ENCODE peak calls at places on chromosomes 2 and 18, in eight cellular contexts. One of them, this sample, is unnamed.

GRCh38 chr2:233936089-233936488 is 18.9 kb downstream of the TRPM8 start:
- DNase-seq in ascending aorta: no peak
- DNase-seq in progenitor cell of endocrine pancreas: no peak
- DNase-seq in lung: no peak
- DNase-seq in A549: no peak
- DNase-seq in glutamatergic neuron: no peak
- DNase-seq in choroid plexus epithelial cell: no peak
- DNase-seq in AG09319: no peak
- DNase-seq in this sample: no peak

GRCh38 chr2:146634256-146635068 is 1210.4 kb upstream of the ACVR2A start:
- DNase-seq in ascending aorta: no peak
- DNase-seq in progenitor cell of endocrine pancreas: no peak
- DNase-seq in lung: no peak
- DNase-seq in A549: peak; percentile 75
- DNase-seq in glutamatergic neuron: no peak
- DNase-seq in choroid plexus epithelial cell: peak; percentile 77
- DNase-seq in AG09319: no peak
- DNase-seq in this sample: no peak

GRCh38 chr2:46825231-46825957 is 90.2 kb downstream of the MCFD2 start:
- DNase-seq in ascending aorta: no peak
- DNase-seq in progenitor cell of endocrine pancreas: no peak
- DNase-seq in lung: no peak
- DNase-seq in A549: no peak
- DNase-seq in glutamatergic neuron: no peak
- DNase-seq in choroid plexus epithelial cell: no peak
- DNase-seq in AG09319: no peak
- DNase-seq in this sample: peak; percentile 36

GRCh38 chr2:203175371-203175770 is 63.4 kb upstream of the CYP20A1 start:
- DNase-seq in ascending aorta: no peak
- DNase-seq in progenitor cell of endocrine pancreas: no peak
- DNase-seq in lung: no peak
- DNase-seq in A549: no peak
- DNase-seq in glutamatergic neuron: no peak
- DNase-seq in choroid plexus epithelial cell: peak; percentile 11
- DNase-seq in AG09319: no peak
- DNase-seq in this sample: no peak

GRCh38 chr18:55781481-55781957 is 193.5 kb upstream of the TCF4 start:
- DNase-seq in ascending aorta: no peak
- DNase-seq in progenitor cell of endocrine pancreas: no peak
- DNase-seq in lung: no peak
- DNase-seq in A549: peak; percentile 52
- DNase-seq in glutamatergic neuron: peak; percentile 63
- DNase-seq in choroid plexus epithelial cell: peak; percentile 88
- DNase-seq in AG09319: peak; percentile 49
- DNase-seq in this sample: no peak

GRCh38 chr2:151189125-151189524 is 72.5 kb downstream of the RBM43 start:
- DNase-seq in ascending aorta: no peak
- DNase-seq in progenitor cell of endocrine pancreas: no peak
- DNase-seq in lung: no peak
- DNase-seq in A549: no peak
- DNase-seq in glutamatergic neuron: no peak
- DNase-seq in choroid plexus epithelial cell: no peak
- DNase-seq in AG09319: no peak
- DNase-seq in this sample: no peak

GRCh38 chr2:216536725-216537124 is 38.1 kb downstream of the RPL37A start:
- DNase-seq in ascending aorta: no peak
- DNase-seq in progenitor cell of endocrine pancreas: no peak
- DNase-seq in lung: no peak
- DNase-seq in A549: no peak
- DNase-seq in glutamatergic neuron: no peak
- DNase-seq in choroid plexus epithelial cell: peak; percentile 80
- DNase-seq in AG09319: no peak
- DNase-seq in this sample: no peak

GRCh38 chr2:240995041-240995960 is 3.1 kb upstream of the SNED1 start:
- DNase-seq in ascending aorta: no peak
- DNase-seq in progenitor cell of endocrine pancreas: peak; percentile 8
- DNase-seq in lung: no peak
- DNase-seq in A549: no peak
- DNase-seq in glutamatergic neuron: no peak
- DNase-seq in choroid plexus epithelial cell: no peak
- DNase-seq in AG09319: no peak
- DNase-seq in this sample: peak; percentile 34

GRCh38 chr2:39158351-39158750 is 37.5 kb upstream of the SOS1 start:
- DNase-seq in ascending aorta: no peak
- DNase-seq in progenitor cell of endocrine pancreas: no peak
- DNase-seq in lung: no peak
- DNase-seq in A549: no peak
- DNase-seq in glutamatergic neuron: no peak
- DNase-seq in choroid plexus epithelial cell: peak; percentile 45
- DNase-seq in AG09319: no peak
- DNase-seq in this sample: no peak

GRCh38 chr2:636649-637405 is 40.4 kb downstream of the TMEM18 start:
- DNase-seq in ascending aorta: no peak
- DNase-seq in progenitor cell of endocrine pancreas: peak; percentile 55
- DNase-seq in lung: peak; percentile 72
- DNase-seq in A549: peak; percentile 58
- DNase-seq in glutamatergic neuron: peak; percentile 74
- DNase-seq in choroid plexus epithelial cell: peak; percentile 72
- DNase-seq in AG09319: peak; percentile 31
- DNase-seq in this sample: no peak

GRCh38 chr2:8197101-8197500 is 484.8 kb upstream of the ID2 start:
- DNase-seq in ascending aorta: no peak
- DNase-seq in progenitor cell of endocrine pancreas: no peak
- DNase-seq in lung: no peak
- DNase-seq in A549: no peak
- DNase-seq in glutamatergic neuron: no peak
- DNase-seq in choroid plexus epithelial cell: peak; percentile 2
- DNase-seq in AG09319: no peak
- DNase-seq in this sample: no peak

GRCh38 chr2:238854246-238854645 is 6.4 kb downstream of the TWIST2 start:
- DNase-seq in ascending aorta: no peak
- DNase-seq in progenitor cell of endocrine pancreas: no peak
- DNase-seq in lung: no peak
- DNase-seq in A549: no peak
- DNase-seq in glutamatergic neuron: no peak
- DNase-seq in choroid plexus epithelial cell: no peak
- DNase-seq in AG09319: no peak
- DNase-seq in this sample: no peak

GRCh38 chr2:226649871-226650660 is 149.6 kb downstream of the IRS1 start:
- DNase-seq in ascending aorta: peak; percentile 18
- DNase-seq in progenitor cell of endocrine pancreas: no peak
- DNase-seq in lung: peak; percentile 85
- DNase-seq in A549: peak; percentile 87
- DNase-seq in glutamatergic neuron: no peak
- DNase-seq in choroid plexus epithelial cell: peak; percentile 100
- DNase-seq in AG09319: peak; percentile 92
- DNase-seq in this sample: no peak

GRCh38 chr2:43006834-43007543 is 214.6 kb upstream of the HAAO start:
- DNase-seq in ascending aorta: no peak
- DNase-seq in progenitor cell of endocrine pancreas: no peak
- DNase-seq in lung: no peak
- DNase-seq in A549: no peak
- DNase-seq in glutamatergic neuron: no peak
- DNase-seq in choroid plexus epithelial cell: no peak
- DNase-seq in AG09319: no peak
- DNase-seq in this sample: no peak

GRCh38 chr18:41899535-41899934 is 55.5 kb upstream of the PIK3C3 start:
- DNase-seq in ascending aorta: no peak
- DNase-seq in progenitor cell of endocrine pancreas: no peak
- DNase-seq in lung: no peak
- DNase-seq in A549: no peak
- DNase-seq in glutamatergic neuron: no peak
- DNase-seq in choroid plexus epithelial cell: peak; percentile 14
- DNase-seq in AG09319: no peak
- DNase-seq in this sample: no peak

GRCh38 chr2:237283136-237283928 is 130.6 kb downstream of the COL6A3 start:
- DNase-seq in ascending aorta: no peak
- DNase-seq in progenitor cell of endocrine pancreas: no peak
- DNase-seq in lung: no peak
- DNase-seq in A549: no peak
- DNase-seq in glutamatergic neuron: no peak
- DNase-seq in choroid plexus epithelial cell: no peak
- DNase-seq in AG09319: no peak
- DNase-seq in this sample: no peak

GRCh38 chr18:21452808-21453511 is 147.5 kb downstream of the ESCO1 start:
- DNase-seq in ascending aorta: no peak
- DNase-seq in progenitor cell of endocrine pancreas: no peak
- DNase-seq in lung: no peak
- DNase-seq in A549: no peak
- DNase-seq in glutamatergic neuron: no peak
- DNase-seq in choroid plexus epithelial cell: no peak
- DNase-seq in AG09319: no peak
- DNase-seq in this sample: no peak

GRCh38 chr2:30771200-30771599 is 36.0 kb downstream of the CAPN13 start:
- DNase-seq in ascending aorta: no peak
- DNase-seq in progenitor cell of endocrine pancreas: no peak
- DNase-seq in lung: peak; percentile 23
- DNase-seq in A549: no peak
- DNase-seq in glutamatergic neuron: no peak
- DNase-seq in choroid plexus epithelial cell: no peak
- DNase-seq in AG09319: no peak
- DNase-seq in this sample: no peak

GRCh38 chr2:142315353-142315752 is 184.5 kb upstream of the LRP1B start:
- DNase-seq in ascending aorta: no peak
- DNase-seq in progenitor cell of endocrine pancreas: no peak
- DNase-seq in lung: no peak
- DNase-seq in A549: no peak
- DNase-seq in glutamatergic neuron: no peak
- DNase-seq in choroid plexus epithelial cell: peak; percentile 66
- DNase-seq in AG09319: no peak
- DNase-seq in this sample: no peak

GRCh38 chr2:198657520-198658121 is 800.1 kb downstream of the SATB2 start:
- DNase-seq in ascending aorta: no peak
- DNase-seq in progenitor cell of endocrine pancreas: peak; percentile 15
- DNase-seq in lung: no peak
- DNase-seq in A549: peak; percentile 36
- DNase-seq in glutamatergic neuron: peak; percentile 52
- DNase-seq in choroid plexus epithelial cell: peak; percentile 19
- DNase-seq in AG09319: no peak
- DNase-seq in this sample: no peak

GRCh38 chr18:22813648-22814328 is 119.3 kb upstream of the RBBP8 start:
- DNase-seq in ascending aorta: no peak
- DNase-seq in progenitor cell of endocrine pancreas: no peak
- DNase-seq in lung: no peak
- DNase-seq in A549: peak; percentile 33
- DNase-seq in glutamatergic neuron: no peak
- DNase-seq in choroid plexus epithelial cell: peak; percentile 76
- DNase-seq in AG09319: no peak
- DNase-seq in this sample: no peak

DNA sequence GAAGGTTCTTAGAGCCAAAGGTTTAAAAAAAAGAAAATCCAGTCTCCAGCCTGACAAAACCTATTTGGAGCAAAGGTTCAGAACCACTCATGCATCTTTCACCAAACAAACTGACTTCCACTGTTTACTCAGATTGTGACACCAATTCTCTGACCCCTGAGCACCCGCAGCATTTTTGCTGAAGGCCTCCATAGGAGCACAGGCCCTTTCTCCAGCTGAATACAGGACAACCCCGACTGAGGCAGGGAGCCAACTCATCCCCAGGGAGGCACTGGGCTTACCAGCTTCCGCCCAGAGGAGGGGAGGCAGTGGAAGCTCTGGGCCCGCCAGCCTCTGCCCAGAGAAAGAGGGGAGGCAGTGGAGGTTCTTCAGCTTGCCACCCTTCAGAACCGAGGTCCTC is 51.0 kb upstream of the CNGA3 start:
- DNase-seq in ascending aorta: no peak
- DNase-seq in progenitor cell of endocrine pancreas: no peak
- DNase-seq in lung: peak; percentile 17
- DNase-seq in A549: no peak
- DNase-seq in glutamatergic neuron: no peak
- DNase-seq in choroid plexus epithelial cell: no peak
- DNase-seq in AG09319: no peak
- DNase-seq in this sample: no peak
- TF ChIP-seq CTCF in ascending aorta: no peak
- TF ChIP-seq CTCF in progenitor cell of endocrine pancreas: no peak
- TF ChIP-seq CTCF in lung: no peak
- TF ChIP-seq CTCF in A549: no peak
- TF ChIP-seq CTCF in glutamatergic neuron: no peak
- TF ChIP-seq CTCF in choroid plexus epithelial cell: no peak
- TF ChIP-seq CTCF in AG09319: no peak
- TF ChIP-seq CTCF in this sample: no peak

GRCh38 chr18:52907522-52907921 is 567.5 kb downstream of the DCC start:
- DNase-seq in ascending aorta: no peak
- DNase-seq in progenitor cell of endocrine pancreas: no peak
- DNase-seq in lung: no peak
- DNase-seq in A549: no peak
- DNase-seq in glutamatergic neuron: no peak
- DNase-seq in choroid plexus epithelial cell: no peak
- DNase-seq in AG09319: no peak
- DNase-seq in this sample: no peak
- TF ChIP-seq CTCF in ascending aorta: no peak
- TF ChIP-seq CTCF in progenitor cell of endocrine pancreas: no peak
- TF ChIP-seq CTCF in lung: no peak
- TF ChIP-seq CTCF in A549: no peak
- TF ChIP-seq CTCF in glutamatergic neuron: no peak
- TF ChIP-seq CTCF in choroid plexus epithelial cell: no peak
- TF ChIP-seq CTCF in AG09319: no peak
- TF ChIP-seq CTCF in this sample: no peak

GRCh38 chr18:57915241-57915640 is 112.1 kb upstream of the ATP8B1 start:
- DNase-seq in ascending aorta: no peak
- DNase-seq in progenitor cell of endocrine pancreas: no peak
- DNase-seq in lung: no peak
- DNase-seq in A549: no peak
- DNase-seq in glutamatergic neuron: no peak
- DNase-seq in choroid plexus epithelial cell: peak; percentile 72
- DNase-seq in AG09319: peak; percentile 69
- DNase-seq in this sample: no peak
- TF ChIP-seq CTCF in ascending aorta: no peak
- TF ChIP-seq CTCF in progenitor cell of endocrine pancreas: no peak
- TF ChIP-seq CTCF in lung: no peak
- TF ChIP-seq CTCF in A549: no peak
- TF ChIP-seq CTCF in glutamatergic neuron: no peak
- TF ChIP-seq CTCF in choroid plexus epithelial cell: no peak
- TF ChIP-seq CTCF in AG09319: no peak
- TF ChIP-seq CTCF in this sample: no peak

DNA sequence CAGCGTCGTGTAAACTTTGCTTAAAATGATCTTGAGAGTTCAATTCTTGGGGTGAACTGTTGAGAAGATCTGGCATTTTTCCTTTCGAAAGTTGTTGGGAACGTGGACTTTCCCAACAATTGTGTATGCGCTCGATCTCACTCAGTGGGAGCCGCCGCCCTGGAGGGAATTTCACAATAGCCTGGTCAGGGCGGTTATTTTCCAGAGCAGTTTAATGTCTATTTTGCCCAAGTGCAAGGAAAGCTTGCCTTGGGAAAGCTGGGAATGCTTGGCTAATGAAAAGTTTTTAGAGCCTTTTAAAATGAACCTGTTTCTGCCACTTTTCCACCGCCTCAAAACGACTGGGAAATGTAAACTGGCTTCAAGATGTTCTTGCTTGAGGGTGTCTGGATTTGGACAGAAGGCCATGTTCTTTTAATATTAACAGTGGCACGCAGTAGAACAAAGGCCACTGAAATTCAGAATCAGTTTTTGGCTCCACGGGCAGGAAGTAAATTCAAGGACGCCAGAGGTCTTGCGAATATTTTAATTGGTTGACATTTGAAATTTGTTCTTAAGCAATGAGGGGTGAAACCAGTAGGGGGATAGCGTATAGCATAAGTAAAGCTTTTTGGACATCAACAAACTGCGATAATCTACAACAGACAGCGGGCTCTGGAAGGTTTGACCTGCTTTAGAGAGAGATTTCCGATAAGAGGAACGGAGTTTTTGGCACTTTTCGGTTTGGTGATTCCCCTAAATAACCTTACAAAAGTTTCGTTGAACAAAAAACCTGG is 1.2 kb downstream of the CFLAR start:
- DNase-seq in ascending aorta: no peak
- DNase-seq in progenitor cell of endocrine pancreas: no peak
- DNase-seq in lung: peak; percentile 77
- DNase-seq in A549: peak; percentile 88
- DNase-seq in glutamatergic neuron: peak; percentile 34
- DNase-seq in choroid plexus epithelial cell: peak; percentile 92
- DNase-seq in AG09319: peak; percentile 87
- DNase-seq in this sample: no peak
- TF ChIP-seq CTCF in ascending aorta: peak; percentile 30
- TF ChIP-seq CTCF in progenitor cell of endocrine pancreas: peak; percentile 19
- TF ChIP-seq CTCF in lung: no peak
- TF ChIP-seq CTCF in A549: peak; percentile 12
- TF ChIP-seq CTCF in glutamatergic neuron: no peak
- TF ChIP-seq CTCF in choroid plexus epithelial cell: peak; percentile 44
- TF ChIP-seq CTCF in AG09319: peak; percentile 35
- TF ChIP-seq CTCF in this sample: no peak

This sample was measured in mesothelial cell of epicardium.